ENCODE peak calls at places on chromosome 14, in ten cellular contexts. H is NCI-H2107; Y is mesendoderm; F is HFF-Myc; U is head of caudate nucleus; R is stimulated activated CD8-positive, alpha-beta memory T cell treated with anti-CD3 and anti-CD28 coated beads, Interleukin-12 subunit alpha, Interleukin-12 subunit beta, amount 100 ng/mL, for 4 hours; Q is EH; B is ureter; X is IMR-90; E is caudate nucleus. K is an unnamed sample.

GRCh38 chr14:71555654-71556559 is 376.3 kb upstream of the RGS6 start:
- DNase-seq in X (peak), U (no peak), H (no peak), B (no peak), Q (peak), E (no peak), F (no peak), Y (no peak), R (peak), K (no peak)

GRCh38 chr14:53542692-53543091 is 389.6 kb upstream of the DDHD1 start:
- DNase-seq in R (no peak), B (no peak), F (no peak), U (no peak), X (peak), H (no peak), E (no peak), Y (no peak), Q (peak), K (no peak)

GRCh38 chr14:91084516-91084915 is 24.1 kb upstream of the RPS6KA5 start:
- DNase-seq in U (no peak), F (no peak), H (no peak), E (no peak), R (no peak), Q (no peak), B (no peak), Y (peak), X (no peak), K (no peak)

GRCh38 chr14:75267141-75267601 is 11.5 kb upstream of the FOS start:
- DNase-seq in X (peak), Q (peak), H (no peak), E (no peak), Y (peak), F (no peak), B (no peak), R (no peak), U (no peak), K (no peak)

GRCh38 chr14:100609941-100610391 is 22.7 kb upstream of the BEGAIN start:
- DNase-seq in Y (no peak), E (no peak), U (no peak), F (no peak), B (no peak), Q (no peak), H (no peak), X (no peak), R (no peak), K (no peak)

GRCh38 chr14:96410119-96410518 is 18.2 kb downstream of the AK7 start:
- DNase-seq in U (no peak), R (no peak), B (no peak), Q (no peak), F (no peak), E (no peak), X (no peak), H (no peak), Y (no peak), K (no peak)

GRCh38 chr14:69643430-69644200 is 32.2 kb downstream of the SUSD6 start:
- DNase-seq in H (peak), R (peak), X (peak), E (peak), U (peak), Y (no peak), F (no peak), B (peak), Q (peak), K (no peak)

GRCh38 chr14:35855886-35856481 is 29.8 kb downstream of the BRMS1L start:
- DNase-seq in E (no peak), H (no peak), Y (peak), Q (no peak), R (no peak), F (no peak), U (no peak), X (no peak), B (no peak), K (no peak)

GRCh38 chr14:81427348-81428058 is 27.4 kb upstream of the STON2 start:
- DNase-seq in Y (peak), R (no peak), Q (no peak), E (no peak), B (peak), U (no peak), F (no peak), H (no peak), X (no peak), K (no peak)

GRCh38 chr14:93142854-93143652 is 27.3 kb upstream of the ITPK1 start:
- DNase-seq in R (no peak), H (no peak), B (no peak), Y (no peak), F (no peak), Q (no peak), X (no peak), E (no peak), U (no peak), K (no peak)

GRCh38 chr14:54174437-54174836 is 217.8 kb upstream of the BMP4 start:
- DNase-seq in X (no peak), R (no peak), H (no peak), F (no peak), E (no peak), Y (no peak), U (no peak), B (no peak), Q (no peak), K (no peak)

GRCh38 chr14:85296466-85297210 is 233.3 kb upstream of the FLRT2 start:
- DNase-seq in R (no peak), H (no peak), B (no peak), F (no peak), U (no peak), X (peak), Y (peak), Q (peak), E (no peak), K (no peak)

GRCh38 chr14:54354096-54354495 is 42.7 kb upstream of the CDKN3 start:
- DNase-seq in X (no peak), E (no peak), R (no peak), Q (no peak), H (no peak), B (no peak), F (no peak), U (no peak), Y (no peak), K (no peak)

GRCh38 chr14:76774471-76775158 is 13.3 kb downstream of the VASH1 start:
- DNase-seq in B (no peak), E (no peak), H (no peak), Y (no peak), X (no peak), R (no peak), F (no peak), U (no peak), Q (no peak), K (no peak)

GRCh38 chr14:104486222-104486743 is 93.3 kb upstream of the C14orf180 start:
- DNase-seq in H (no peak), F (no peak), R (no peak), E (no peak), U (no peak), Q (no peak), B (no peak), Y (no peak), X (no peak), K (no peak)

GRCh38 chr14:86013663-86014062 is 483.7 kb downstream of the FLRT2 start:
- DNase-seq in Y (no peak), U (no peak), Q (no peak), E (no peak), B (no peak), H (no peak), X (peak), F (no peak), R (no peak), K (no peak)

GRCh38 chr14:89327771-89328212 is 89.2 kb downstream of the FOXN3 start:
- DNase-seq in Q (peak), R (no peak), E (no peak), X (peak), B (no peak), U (no peak), Y (no peak), H (no peak), F (no peak), K (no peak)

GRCh38 chr14:90274019-90274418 is 17.7 kb downstream of the PSMC1 start:
- DNase-seq in Y (peak), H (no peak), X (no peak), E (no peak), R (no peak), F (no peak), U (no peak), B (no peak), Q (peak), K (no peak)

GRCh38 chr14:52868911-52869611 is 77.7 kb upstream of the GNPNAT1 start:
- DNase-seq in R (no peak), E (no peak), F (no peak), B (no peak), Q (no peak), U (no peak), Y (no peak), X (no peak), H (no peak), K (no peak)

GRCh38 chr14:59422069-59422881 is 42.9 kb downstream of the GPR135 start:
- DNase-seq in Y (no peak), R (no peak), E (no peak), H (no peak), F (no peak), Q (no peak), X (no peak), B (no peak), U (no peak), K (no peak)

GRCh38 chr14:104341532-104342434 is 203.4 kb downstream of the KIF26A start:
- DNase-seq in F (no peak), H (peak), U (no peak), Y (peak), Q (no peak), R (no peak), B (peak), X (no peak), E (no peak), K (no peak)

GRCh38 chr14:100711117-100711462 is 15.6 kb upstream of the DLK1 start:
- DNase-seq in Q (no peak), B (no peak), U (no peak), F (no peak), Y (no peak), H (no peak), X (no peak), E (no peak), R (no peak), K (no peak)

GRCh38 chr14:45222485-45223262 is 30.3 kb downstream of the MIS18BP1 start:
- DNase-seq in R (no peak), U (no peak), B (no peak), X (no peak), Y (no peak), H (no peak), Q (no peak), E (no peak), F (no peak), K (no peak)

GRCh38 chr14:64340560-64341196 is 46.5 kb upstream of the ESR2 start:
- DNase-seq in X (no peak), F (no peak), B (no peak), U (no peak), E (no peak), Q (no peak), R (no peak), Y (peak), H (no peak), K (no peak)

GRCh38 chr14:38391334-38391733 is 135.4 kb upstream of the CLEC14A start:
- DNase-seq in H (no peak), E (no peak), Y (no peak), F (no peak), X (peak), U (no peak), Q (peak), B (no peak), R (no peak), K (no peak)

GRCh38 chr14:100810861-100811461 is 15.0 kb upstream of the MEG3 start:
- DNase-seq in H (no peak), F (no peak), Q (peak), U (no peak), E (no peak), R (no peak), Y (peak), X (no peak), B (no peak), K (no peak)

GRCh38 chr14:99757331-99758070 is 35.7 kb upstream of the EML1 start:
- DNase-seq in E (no peak), F (peak), B (no peak), H (no peak), U (no peak), R (no peak), X (peak), Y (no peak), Q (peak), K (no peak)

GRCh38 chr14:75654127-75654732 is 6.4 kb downstream of the ERG28 start:
- DNase-seq in B (peak), R (peak), X (peak), U (peak), Y (peak), H (peak), Q (peak), E (peak), F (peak), K (peak)

GRCh38 chr14:77980475-77981321 is 180.8 kb downstream of the ADCK1 start:
- DNase-seq in B (no peak), Y (peak), Q (no peak), X (no peak), E (peak), U (peak), H (peak), F (no peak), R (no peak), K (peak)

K was measured in frontal cortex.